ENCODE peak calls at places on chromosomes 16 and 17, in five cellular contexts. One of them, this sample, is unnamed.

GRCh38 chr16:11615756-11616447 is 29.2 kb upstream of the LITAF start:
- DNase-seq in adrenal gland: no peak
- DNase-seq in uterus: no peak
- DNase-seq in CD8-positive, alpha-beta T cell: no peak
- DNase-seq in left lung: no peak
- DNase-seq in this sample: no peak

GRCh38 chr17:17364338-17364667 is 61.1 kb downstream of the NT5M start:
- DNase-seq in adrenal gland: no peak
- DNase-seq in uterus: peak; percentile 6
- DNase-seq in CD8-positive, alpha-beta T cell: no peak
- DNase-seq in left lung: no peak
- DNase-seq in this sample: no peak

GRCh38 chr17:77675411-77675810 is 283.1 kb upstream of the TNRC6C start:
- DNase-seq in adrenal gland: no peak
- DNase-seq in uterus: no peak
- DNase-seq in CD8-positive, alpha-beta T cell: no peak
- DNase-seq in left lung: no peak
- DNase-seq in this sample: no peak

GRCh38 chr17:65823713-65824112 is 262.3 kb upstream of the AXIN2 start:
- DNase-seq in adrenal gland: no peak
- DNase-seq in uterus: no peak
- DNase-seq in CD8-positive, alpha-beta T cell: no peak
- DNase-seq in left lung: no peak
- DNase-seq in this sample: no peak

GRCh38 chr16:84136331-84137125 is 8.4 kb downstream of the HSDL1 start:
- DNase-seq in adrenal gland: no peak
- DNase-seq in uterus: no peak
- DNase-seq in CD8-positive, alpha-beta T cell: no peak
- DNase-seq in left lung: no peak
- DNase-seq in this sample: no peak

GRCh38 chr16:23362460-23363317 is 60.6 kb downstream of the SCNN1B start:
- DNase-seq in adrenal gland: peak; percentile 24
- DNase-seq in uterus: peak; percentile 18
- DNase-seq in CD8-positive, alpha-beta T cell: no peak
- DNase-seq in left lung: peak; percentile 76
- DNase-seq in this sample: peak; percentile 68

GRCh38 chr17:79114455-79115301 is 40.1 kb downstream of the ENGASE start:
- DNase-seq in adrenal gland: no peak
- DNase-seq in uterus: peak; percentile 30
- DNase-seq in CD8-positive, alpha-beta T cell: no peak
- DNase-seq in left lung: peak; percentile 64
- DNase-seq in this sample: no peak

GRCh38 chr17:44587339-44587738 is 30.1 kb downstream of the FZD2 start:
- DNase-seq in adrenal gland: peak; percentile 87
- DNase-seq in uterus: peak; percentile 18
- DNase-seq in CD8-positive, alpha-beta T cell: no peak
- DNase-seq in left lung: peak; percentile 74
- DNase-seq in this sample: peak; percentile 91

GRCh38 chr17:21278304-21279197 is 6.0 kb upstream of the MAP2K3 start:
- DNase-seq in adrenal gland: no peak
- DNase-seq in uterus: no peak
- DNase-seq in CD8-positive, alpha-beta T cell: peak; percentile 66
- DNase-seq in left lung: peak; percentile 80
- DNase-seq in this sample: no peak

GRCh38 chr16:84699147-84699711 is 571 bp upstream of the USP10 start:
- DNase-seq in adrenal gland: no peak
- DNase-seq in uterus: no peak
- DNase-seq in CD8-positive, alpha-beta T cell: no peak
- DNase-seq in left lung: no peak
- DNase-seq in this sample: no peak

GRCh38 chr16:27374231-27374793 is 27.7 kb upstream of the IL21R start:
- DNase-seq in adrenal gland: peak; percentile 15
- DNase-seq in uterus: no peak
- DNase-seq in CD8-positive, alpha-beta T cell: no peak
- DNase-seq in left lung: no peak
- DNase-seq in this sample: no peak

GRCh38 chr16:64615647-64616280 is 506.1 kb downstream of the CDH11 start:
- DNase-seq in adrenal gland: no peak
- DNase-seq in uterus: no peak
- DNase-seq in CD8-positive, alpha-beta T cell: no peak
- DNase-seq in left lung: no peak
- DNase-seq in this sample: no peak

GRCh38 chr17:10135539-10136257 is 62.7 kb downstream of the GAS7 start:
- DNase-seq in adrenal gland: peak; percentile 80
- DNase-seq in uterus: peak; percentile 73
- DNase-seq in CD8-positive, alpha-beta T cell: no peak
- DNase-seq in left lung: peak; percentile 68
- DNase-seq in this sample: no peak

GRCh38 chr17:73914536-73915274 is 270.5 kb upstream of the SDK2 start:
- DNase-seq in adrenal gland: no peak
- DNase-seq in uterus: no peak
- DNase-seq in CD8-positive, alpha-beta T cell: no peak
- DNase-seq in left lung: no peak
- DNase-seq in this sample: no peak

GRCh38 chr16:22075043-22075757 is 17.1 kb upstream of the VWA3A start:
- DNase-seq in adrenal gland: no peak
- DNase-seq in uterus: no peak
- DNase-seq in CD8-positive, alpha-beta T cell: no peak
- DNase-seq in left lung: no peak
- DNase-seq in this sample: no peak

GRCh38 chr17:78929908-78930775 is 5.0 kb upstream of the TIMP2 start:
- DNase-seq in adrenal gland: no peak
- DNase-seq in uterus: no peak
- DNase-seq in CD8-positive, alpha-beta T cell: no peak
- DNase-seq in left lung: no peak
- DNase-seq in this sample: no peak

GRCh38 chr17:5800646-5801045 is 216.3 kb upstream of the NLRP1 start:
- DNase-seq in adrenal gland: no peak
- DNase-seq in uterus: no peak
- DNase-seq in CD8-positive, alpha-beta T cell: no peak
- DNase-seq in left lung: no peak
- DNase-seq in this sample: peak; percentile 57

GRCh38 chr17:47946929-47947397 is 5.6 kb downstream of the PNPO start:
- DNase-seq in adrenal gland: peak; percentile 86
- DNase-seq in uterus: peak; percentile 50
- DNase-seq in CD8-positive, alpha-beta T cell: peak; percentile 76
- DNase-seq in left lung: peak; percentile 80
- DNase-seq in this sample: no peak

GRCh38 chr17:13027246-13027645 is 9.4 kb upstream of the ELAC2 start:
- DNase-seq in adrenal gland: no peak
- DNase-seq in uterus: no peak
- DNase-seq in CD8-positive, alpha-beta T cell: no peak
- DNase-seq in left lung: no peak
- DNase-seq in this sample: no peak

GRCh38 chr16:4175849-4176248 is 59.6 kb upstream of the ADCY9 start:
- DNase-seq in adrenal gland: no peak
- DNase-seq in uterus: no peak
- DNase-seq in CD8-positive, alpha-beta T cell: no peak
- DNase-seq in left lung: no peak
- DNase-seq in this sample: no peak
- H3K27ac ChIP-seq in adrenal gland: no peak overlapping the region
- H3K27ac ChIP-seq in uterus: no peak overlapping the region
- H3K27ac ChIP-seq in CD8-positive, alpha-beta T cell: no peak overlapping the region
- H3K27ac ChIP-seq in left lung: no peak overlapping the region
- H3K27ac ChIP-seq in this sample: no peak overlapping the region

GRCh38 chr17:62109378-62109902 is 44.4 kb upstream of the MED13 start:
- DNase-seq in adrenal gland: peak; percentile 59
- DNase-seq in uterus: no peak
- DNase-seq in CD8-positive, alpha-beta T cell: peak; percentile 52
- DNase-seq in left lung: peak; percentile 56
- DNase-seq in this sample: no peak
- TF ChIP-seq CTCF in adrenal gland: peak; percentile 21
- TF ChIP-seq CTCF in uterus: no peak
- TF ChIP-seq CTCF in CD8-positive, alpha-beta T cell: peak; percentile 21
- TF ChIP-seq CTCF in left lung: peak; percentile 43
- TF ChIP-seq CTCF in this sample: no peak

GRCh38 chr17:1553354-1554266 is 9.0 kb downstream of the PITPNA start:
- DNase-seq in adrenal gland: no peak
- DNase-seq in uterus: no peak
- DNase-seq in CD8-positive, alpha-beta T cell: no peak
- DNase-seq in left lung: no peak
- DNase-seq in this sample: no peak

GRCh38 chr17:1557355-1558095 is 5.1 kb downstream of the PITPNA start:
- DNase-seq in adrenal gland: peak; percentile 32
- DNase-seq in uterus: peak; percentile 58
- DNase-seq in CD8-positive, alpha-beta T cell: no peak
- DNase-seq in left lung: no peak
- DNase-seq in this sample: no peak

GRCh38 chr17:1555618-1556471 is 6.7 kb downstream of the PITPNA start:
- DNase-seq in adrenal gland: peak; percentile 63
- DNase-seq in uterus: no peak
- DNase-seq in CD8-positive, alpha-beta T cell: no peak
- DNase-seq in left lung: peak; percentile 80
- DNase-seq in this sample: no peak

GRCh38 chr17:1552911-1553310 is 9.7 kb downstream of the PITPNA start:
- DNase-seq in adrenal gland: no peak
- DNase-seq in uterus: no peak
- DNase-seq in CD8-positive, alpha-beta T cell: no peak
- DNase-seq in left lung: no peak
- DNase-seq in this sample: no peak

GRCh38 chr17:1554751-1555617 is 7.6 kb downstream of the PITPNA start:
- DNase-seq in adrenal gland: peak; percentile 60
- DNase-seq in uterus: no peak
- DNase-seq in CD8-positive, alpha-beta T cell: no peak
- DNase-seq in left lung: no peak
- DNase-seq in this sample: no peak
- H3K27ac ChIP-seq in adrenal gland: peak overlapping the region; percentile 58
- H3K27ac ChIP-seq in uterus: no peak overlapping the region
- H3K27ac ChIP-seq in CD8-positive, alpha-beta T cell: no peak overlapping the region
- H3K27ac ChIP-seq in left lung: peak overlapping the region; percentile 23
- H3K27ac ChIP-seq in this sample: no peak overlapping the region

GRCh38 chr16:70383421-70383960 is 36.8 kb downstream of the DDX19A start:
- DNase-seq in adrenal gland: no peak
- DNase-seq in uterus: no peak
- DNase-seq in CD8-positive, alpha-beta T cell: no peak
- DNase-seq in left lung: no peak
- DNase-seq in this sample: no peak

GRCh38 chr16:70380205-70380918 is 33.7 kb downstream of the DDX19A start:
- DNase-seq in adrenal gland: peak; percentile 59
- DNase-seq in uterus: peak; percentile 52
- DNase-seq in CD8-positive, alpha-beta T cell: peak; percentile 73
- DNase-seq in left lung: peak; percentile 61
- DNase-seq in this sample: peak; percentile 81

GRCh38 chr16:70378869-70379493 is 32.3 kb downstream of the DDX19A start:
- DNase-seq in adrenal gland: no peak
- DNase-seq in uterus: no peak
- DNase-seq in CD8-positive, alpha-beta T cell: no peak
- DNase-seq in left lung: no peak
- DNase-seq in this sample: no peak

GRCh38 chr16:70381604-70382342 is 35.1 kb downstream of the DDX19A start:
- DNase-seq in adrenal gland: no peak
- DNase-seq in uterus: no peak
- DNase-seq in CD8-positive, alpha-beta T cell: no peak
- DNase-seq in left lung: no peak
- DNase-seq in this sample: no peak

DNA sequence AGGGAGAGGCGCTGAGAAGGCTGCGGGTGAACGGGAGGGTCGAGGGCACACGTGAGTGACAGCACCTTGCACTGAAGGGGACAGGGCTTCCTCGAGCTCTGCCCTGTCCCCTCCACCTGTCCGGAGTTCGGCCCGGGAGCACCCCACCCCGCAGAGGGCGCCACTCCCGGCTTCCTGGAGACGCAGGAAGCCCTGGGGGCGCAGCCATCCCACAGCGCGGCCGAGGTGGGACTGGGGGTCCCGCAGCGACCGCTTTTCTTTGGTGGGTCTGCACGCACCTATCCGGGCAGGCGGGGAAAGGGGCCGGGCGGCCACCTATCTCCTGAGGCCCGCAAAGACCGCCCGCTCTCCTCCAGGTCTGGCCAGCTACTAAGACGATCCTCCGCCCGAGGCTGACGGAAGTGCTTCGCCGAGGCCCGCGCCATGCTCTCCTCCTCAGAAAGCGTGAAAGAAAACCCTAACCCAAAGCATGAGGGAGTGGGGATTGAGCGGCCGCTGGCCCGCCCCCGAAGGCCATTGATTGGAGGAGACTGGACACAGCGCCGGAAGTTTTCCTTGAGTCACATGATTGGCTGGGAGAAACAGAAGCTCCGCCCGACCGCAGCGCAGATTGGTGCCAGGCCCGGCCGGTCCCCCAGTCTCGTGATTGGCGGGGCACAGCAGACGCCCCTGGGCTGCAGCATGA is 34.4 kb downstream of the DDX19A start:
- DNase-seq in adrenal gland: peak; percentile 98
- DNase-seq in uterus: peak; percentile 93
- DNase-seq in CD8-positive, alpha-beta T cell: peak; percentile 97
- DNase-seq in left lung: peak; percentile 97
- DNase-seq in this sample: peak; percentile 97
- TF ChIP-seq CTCF in adrenal gland: no peak
- TF ChIP-seq CTCF in uterus: peak; percentile 17
- TF ChIP-seq CTCF in CD8-positive, alpha-beta T cell: no peak
- TF ChIP-seq CTCF in left lung: no peak
- TF ChIP-seq CTCF in this sample: no peak

DNA sequence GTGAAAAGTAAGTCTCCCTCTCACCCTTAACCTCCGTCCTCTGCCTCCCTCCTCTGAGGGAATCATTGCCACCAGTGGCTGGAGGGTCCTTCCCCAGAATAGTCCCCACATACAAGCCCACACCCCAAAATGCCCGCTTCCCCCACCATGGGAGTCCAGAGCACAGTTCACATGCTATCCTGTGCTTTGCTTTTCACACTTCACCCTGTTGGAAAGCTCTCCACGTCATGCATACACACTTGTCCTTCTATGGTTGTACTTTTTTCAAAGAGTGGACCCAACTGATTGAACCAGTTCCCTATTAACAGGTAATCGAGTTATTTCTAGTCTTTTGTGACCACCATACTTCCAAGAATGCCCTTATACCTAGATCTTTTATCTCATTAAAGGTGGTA is 23.7 kb upstream of the KIFC3 start:
- DNase-seq in adrenal gland: no peak
- DNase-seq in uterus: no peak
- DNase-seq in CD8-positive, alpha-beta T cell: no peak
- DNase-seq in left lung: no peak
- DNase-seq in this sample: no peak
- H3K27ac ChIP-seq in adrenal gland: no peak overlapping the region
- H3K27ac ChIP-seq in uterus: no peak overlapping the region
- H3K27ac ChIP-seq in CD8-positive, alpha-beta T cell: no peak overlapping the region
- H3K27ac ChIP-seq in left lung: no peak overlapping the region
- H3K27ac ChIP-seq in this sample: no peak overlapping the region

GRCh38 chr17:6894206-6894528 is 62.6 kb upstream of the TEKT1 start:
- DNase-seq in adrenal gland: no peak
- DNase-seq in uterus: no peak
- DNase-seq in CD8-positive, alpha-beta T cell: no peak
- DNase-seq in left lung: no peak
- DNase-seq in this sample: no peak
- TF ChIP-seq CTCF in adrenal gland: no peak
- TF ChIP-seq CTCF in uterus: no peak
- TF ChIP-seq CTCF in CD8-positive, alpha-beta T cell: peak; percentile 17
- TF ChIP-seq CTCF in left lung: peak; percentile 23
- TF ChIP-seq CTCF in this sample: no peak

GRCh38 chr17:64428406-64428805 is 20.5 kb upstream of the MILR1 start:
- DNase-seq in adrenal gland: no peak
- DNase-seq in uterus: no peak
- DNase-seq in CD8-positive, alpha-beta T cell: no peak
- DNase-seq in left lung: no peak
- DNase-seq in this sample: no peak
- H3K27ac ChIP-seq in adrenal gland: no peak overlapping the region
- H3K27ac ChIP-seq in uterus: no peak overlapping the region
- H3K27ac ChIP-seq in CD8-positive, alpha-beta T cell: no peak overlapping the region
- H3K27ac ChIP-seq in left lung: no peak overlapping the region
- H3K27ac ChIP-seq in this sample: no peak overlapping the region

GRCh38 chr17:51166987-51167931 is 1.0 kb downstream of the NME2 start:
- DNase-seq in adrenal gland: peak; percentile 47
- DNase-seq in uterus: peak; percentile 48
- DNase-seq in CD8-positive, alpha-beta T cell: peak; percentile 54
- DNase-seq in left lung: peak; percentile 62
- DNase-seq in this sample: no peak
- TF ChIP-seq CTCF in adrenal gland: peak; percentile 46
- TF ChIP-seq CTCF in uterus: peak; percentile 32
- TF ChIP-seq CTCF in CD8-positive, alpha-beta T cell: peak; percentile 85
- TF ChIP-seq CTCF in left lung: peak; percentile 73
- TF ChIP-seq CTCF in this sample: no peak

This sample was measured in coronary artery.